ENCODE peak calls at places on chromosome 21, in five cellular contexts. One of them, this sample, is unnamed.

GRCh38 chr21:35924714-35925301 is 135.5 kb downstream of the SETD4 start:
- DNase-seq in HepG2: no peak
- DNase-seq in endothelial cell of umbilical vein: peak; percentile 36
- DNase-seq in GM23338: no peak
- DNase-seq in HCT116: no peak
- DNase-seq in this sample: no peak

GRCh38 chr21:18522181-18522771 is 118.7 kb upstream of the TMPRSS15 start:
- DNase-seq in endothelial cell of umbilical vein: peak; percentile 26
- DNase-seq in HCT116: no peak
- DNase-seq in GM23338: peak; percentile 19
- DNase-seq in HepG2: no peak
- DNase-seq in this sample: no peak

GRCh38 chr21:41449613-41450012 is 23.6 kb downstream of the MX1 start:
- DNase-seq in GM23338: no peak
- DNase-seq in endothelial cell of umbilical vein: no peak
- DNase-seq in HepG2: no peak
- DNase-seq in HCT116: no peak
- DNase-seq in this sample: no peak

GRCh38 chr21:33259995-33260394 is 6.2 kb upstream of the IL10RB start:
- DNase-seq in endothelial cell of umbilical vein: no peak
- DNase-seq in GM23338: no peak
- DNase-seq in HCT116: no peak
- DNase-seq in HepG2: peak; percentile 41
- DNase-seq in this sample: no peak

GRCh38 chr21:16308269-16308668 is 578.5 kb downstream of the USP25 start:
- DNase-seq in HepG2: no peak
- DNase-seq in GM23338: no peak
- DNase-seq in endothelial cell of umbilical vein: peak; percentile 56
- DNase-seq in HCT116: no peak
- DNase-seq in this sample: no peak

GRCh38 chr21:25214676-25215075 is 392.6 kb downstream of the MRPL39 start:
- DNase-seq in GM23338: no peak
- DNase-seq in endothelial cell of umbilical vein: no peak
- DNase-seq in HCT116: no peak
- DNase-seq in HepG2: no peak
- DNase-seq in this sample: no peak

GRCh38 chr21:15121655-15122120 is 56.9 kb upstream of the NRIP1 start:
- DNase-seq in GM23338: peak; percentile 29
- DNase-seq in endothelial cell of umbilical vein: peak; percentile 61
- DNase-seq in HCT116: no peak
- DNase-seq in HepG2: peak; percentile 79
- DNase-seq in this sample: no peak

GRCh38 chr21:32674038-32674437 is 53.8 kb downstream of the SYNJ1 start:
- DNase-seq in endothelial cell of umbilical vein: no peak
- DNase-seq in GM23338: no peak
- DNase-seq in HepG2: no peak
- DNase-seq in HCT116: no peak
- DNase-seq in this sample: no peak

GRCh38 chr21:35932232-35932911 is 128.0 kb downstream of the SETD4 start:
- DNase-seq in endothelial cell of umbilical vein: peak; percentile 95
- DNase-seq in HCT116: peak; percentile 91
- DNase-seq in GM23338: no peak
- DNase-seq in HepG2: no peak
- DNase-seq in this sample: no peak

GRCh38 chr21:24076179-24076578 is 1531.1 kb downstream of the MRPL39 start:
- DNase-seq in GM23338: no peak
- DNase-seq in HCT116: no peak
- DNase-seq in HepG2: no peak
- DNase-seq in endothelial cell of umbilical vein: peak; percentile 36
- DNase-seq in this sample: no peak

DNA sequence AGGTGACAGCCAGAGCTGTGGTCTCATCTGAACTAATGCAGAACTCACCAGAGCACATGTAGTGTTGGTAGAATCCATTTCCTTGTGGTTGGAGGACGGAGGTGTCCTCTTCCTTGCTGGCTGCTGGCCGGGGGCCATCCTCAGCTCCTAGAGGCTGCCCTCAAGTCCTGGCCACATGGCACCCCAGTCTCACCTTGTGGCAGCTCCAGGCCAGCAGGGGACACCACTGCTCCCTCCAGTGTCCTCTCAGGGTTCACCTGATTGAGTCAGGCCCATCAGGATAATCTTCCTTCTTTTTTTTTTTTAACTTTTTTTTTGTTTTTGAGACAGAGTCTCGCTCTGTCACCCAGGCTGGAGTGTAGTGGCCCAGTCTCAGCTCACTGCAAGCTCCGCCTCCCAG is 2.9 kb downstream of the KCNE1 start:
- DNase-seq in endothelial cell of umbilical vein: no peak
- DNase-seq in GM23338: peak; percentile 33
- DNase-seq in HepG2: no peak
- DNase-seq in HCT116: no peak
- DNase-seq in this sample: no peak
- TF ChIP-seq EZH2 in endothelial cell of umbilical vein: no peak
- TF ChIP-seq EZH2 in GM23338: no peak
- TF ChIP-seq EZH2 in HepG2: no peak
- TF ChIP-seq EZH2 in HCT116: no peak
- TF ChIP-seq EZH2 in this sample: no peak

GRCh38 chr21:37453350-37453749 is 86.8 kb downstream of the DYRK1A start:
- DNase-seq in HCT116: no peak
- DNase-seq in GM23338: no peak
- DNase-seq in HepG2: no peak
- DNase-seq in endothelial cell of umbilical vein: no peak
- DNase-seq in this sample: no peak
- H3K27ac ChIP-seq in HCT116: no peak overlapping the region
- H3K27ac ChIP-seq in GM23338: no peak overlapping the region
- H3K27ac ChIP-seq in HepG2: no peak overlapping the region
- H3K27ac ChIP-seq in endothelial cell of umbilical vein: no peak overlapping the region
- H3K27ac ChIP-seq in this sample: no peak overlapping the region

GRCh38 chr21:45792682-45793383 is 149.3 kb downstream of the PCBP3 start:
- DNase-seq in HepG2: no peak
- DNase-seq in GM23338: no peak
- DNase-seq in HCT116: no peak
- DNase-seq in endothelial cell of umbilical vein: no peak
- DNase-seq in this sample: no peak

GRCh38 chr21:45790427-45790826 is 146.9 kb downstream of the PCBP3 start:
- DNase-seq in endothelial cell of umbilical vein: no peak
- DNase-seq in HepG2: no peak
- DNase-seq in HCT116: no peak
- DNase-seq in GM23338: no peak
- DNase-seq in this sample: no peak

GRCh38 chr21:45794040-45794439 is 150.5 kb downstream of the PCBP3 start:
- DNase-seq in GM23338: no peak
- DNase-seq in HCT116: no peak
- DNase-seq in endothelial cell of umbilical vein: no peak
- DNase-seq in HepG2: no peak
- DNase-seq in this sample: no peak

GRCh38 chr21:45788635-45789506 is 145.3 kb downstream of the PCBP3 start:
- DNase-seq in HCT116: no peak
- DNase-seq in GM23338: no peak
- DNase-seq in HepG2: no peak
- DNase-seq in endothelial cell of umbilical vein: no peak
- DNase-seq in this sample: no peak

DNA sequence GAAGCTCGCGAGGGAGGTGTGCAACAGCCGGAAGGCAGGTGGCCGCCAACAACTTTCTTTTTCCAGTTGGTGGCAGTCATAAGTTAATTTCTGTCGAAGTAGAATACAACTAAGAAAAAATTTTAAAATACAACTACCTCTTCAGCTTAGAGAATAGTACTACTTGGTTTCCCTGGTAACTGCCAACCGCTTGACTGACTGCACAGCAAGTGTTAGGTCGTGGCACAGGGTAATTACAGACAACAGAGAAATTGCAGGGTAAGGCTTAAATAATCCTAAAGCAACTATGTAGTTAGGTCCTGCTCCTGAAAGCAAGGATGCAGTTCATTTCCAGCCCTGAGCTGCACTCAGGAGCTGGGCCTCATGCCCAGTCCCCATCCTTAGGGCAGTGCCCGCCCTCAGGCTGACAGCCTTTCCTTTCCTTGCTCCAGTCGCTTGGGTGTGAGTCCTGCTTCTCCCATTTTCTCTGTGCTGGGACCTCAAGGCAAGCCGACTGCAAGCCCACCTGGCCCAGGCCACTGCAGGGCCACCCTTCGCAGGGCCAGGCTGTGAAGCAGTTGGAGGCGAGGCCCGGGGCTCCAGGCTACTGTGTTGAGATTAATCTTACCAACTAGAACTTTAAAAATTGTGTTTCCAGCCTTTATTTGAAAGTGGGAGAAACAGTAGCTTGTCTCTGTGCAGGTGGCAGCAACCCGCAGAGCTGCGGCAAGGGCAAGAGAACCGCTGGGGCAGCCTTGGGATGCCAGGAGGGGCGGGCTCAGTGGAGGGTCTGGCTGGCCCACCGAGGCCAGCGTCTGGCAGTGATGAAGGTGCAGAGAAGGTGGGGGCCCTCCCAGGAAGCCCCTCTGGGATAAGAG is 148.3 kb downstream of the PCBP3 start:
- DNase-seq in endothelial cell of umbilical vein: no peak
- DNase-seq in HCT116: no peak
- DNase-seq in HepG2: no peak
- DNase-seq in GM23338: no peak
- DNase-seq in this sample: no peak
- TF ChIP-seq POLR2AphosphoS5 in endothelial cell of umbilical vein: no peak
- TF ChIP-seq POLR2AphosphoS5 in HCT116: no peak
- TF ChIP-seq POLR2AphosphoS5 in HepG2: no peak
- TF ChIP-seq POLR2AphosphoS5 in GM23338: no peak
- TF ChIP-seq POLR2AphosphoS5 in this sample: no peak

GRCh38 chr21:17370750-17371325 is 142.0 kb upstream of the CXADR start:
- DNase-seq in HCT116: no peak
- DNase-seq in endothelial cell of umbilical vein: no peak
- DNase-seq in GM23338: peak; percentile 59
- DNase-seq in HepG2: no peak
- DNase-seq in this sample: no peak
- TF ChIP-seq EZH2 in HCT116: no peak
- TF ChIP-seq EZH2 in endothelial cell of umbilical vein: no peak
- TF ChIP-seq EZH2 in GM23338: no peak
- TF ChIP-seq EZH2 in HepG2: no peak
- TF ChIP-seq EZH2 in this sample: no peak

GRCh38 chr21:34520769-34521508 is 8.9 kb upstream of the KCNE1 start:
- DNase-seq in GM23338: no peak
- DNase-seq in HCT116: no peak
- DNase-seq in endothelial cell of umbilical vein: no peak
- DNase-seq in HepG2: no peak
- DNase-seq in this sample: no peak
- H3K27ac ChIP-seq in GM23338: no peak overlapping the region
- H3K27ac ChIP-seq in HCT116: no peak overlapping the region
- H3K27ac ChIP-seq in endothelial cell of umbilical vein: no peak overlapping the region
- H3K27ac ChIP-seq in HepG2: peak overlapping the region; percentile 85
- H3K27ac ChIP-seq in this sample: no peak overlapping the region

GRCh38 chr21:43766734-43767497 is 9.2 kb downstream of the CSTB start:
- DNase-seq in endothelial cell of umbilical vein: no peak
- DNase-seq in HepG2: no peak
- DNase-seq in HCT116: no peak
- DNase-seq in GM23338: no peak
- DNase-seq in this sample: no peak
- TF ChIP-seq POLR2AphosphoS5 in endothelial cell of umbilical vein: no peak
- TF ChIP-seq POLR2AphosphoS5 in HepG2: no peak
- TF ChIP-seq POLR2AphosphoS5 in HCT116: no peak
- TF ChIP-seq POLR2AphosphoS5 in GM23338: no peak
- TF ChIP-seq POLR2AphosphoS5 in this sample: no peak

This sample was measured in SK-N-MC.